ENCODE peak calls at places on chromosomes 13 and 19, in nine cellular contexts. C is AG09309; S is kidney tubule cell; V is Calu3; T is activated gamma-delta T cell treated with anti-CD3 and anti-CD28 coated beads, Interleukin-2, amount 50 U/mL, for 16 hours; P is ovary; O is brain microvascular endothelial cell; Q is endothelial cell; J is head of caudate nucleus. X is an unnamed sample.

GRCh38 chr19:12825259-12826131 is 8.9 kb downstream of the RTBDN start:
- DNase-seq in C (no peak), S (no peak), V (peak), T (no peak), P (no peak), O (no peak), Q (peak), J (no peak), X (no peak)

GRCh38 chr13:42804244-42804868 is 23.0 kb downstream of the FAM216B start:
- DNase-seq in C (no peak), S (no peak), V (no peak), T (no peak), P (no peak), O (no peak), Q (no peak), J (no peak), X (no peak)

GRCh38 chr13:76828316-76828741 is 57.9 kb downstream of the KCTD12 start:
- DNase-seq in C (no peak), S (peak), V (no peak), T (no peak), P (no peak), O (no peak), Q (no peak), J (no peak), X (peak)

GRCh38 chr13:40786568-40786996 is 2.8 kb upstream of the SLC25A15 start:
- DNase-seq in C (no peak), S (peak), V (no peak), T (no peak), P (no peak), O (peak), Q (no peak), J (no peak), X (peak)

GRCh38 chr19:5989388-5990074 is 11.6 kb upstream of the RANBP3 start:
- DNase-seq in C (no peak), S (no peak), V (no peak), T (no peak), P (no peak), O (no peak), Q (no peak), J (no peak), X (no peak)

GRCh38 chr19:55702131-55702627 is 27.2 kb downstream of the EPN1 start:
- DNase-seq in C (no peak), S (no peak), V (no peak), T (no peak), P (peak), O (no peak), Q (no peak), J (no peak), X (no peak)

GRCh38 chr13:27194895-27195764 is 23.5 kb upstream of the USP12 start:
- DNase-seq in C (peak), S (peak), V (peak), T (no peak), P (no peak), O (peak), Q (no peak), J (no peak), X (peak)

GRCh38 chr19:1183543-1184172 is 9.6 kb upstream of the SBNO2 start:
- DNase-seq in C (no peak), S (peak), V (peak), T (no peak), P (no peak), O (no peak), Q (no peak), J (no peak), X (peak)

GRCh38 chr13:99227909-99228688 is 27.4 kb downstream of the UBAC2 start:
- DNase-seq in C (no peak), S (peak), V (no peak), T (no peak), P (no peak), O (no peak), Q (no peak), J (no peak), X (no peak)

GRCh38 chr13:112105244-112105681 is 38.3 kb downstream of the SOX1 start:
- DNase-seq in C (no peak), S (no peak), V (no peak), T (no peak), P (no peak), O (no peak), Q (no peak), J (no peak), X (no peak)

GRCh38 chr19:39918183-39918651 is 16.2 kb downstream of the FCGBP start:
- DNase-seq in C (no peak), S (no peak), V (no peak), T (no peak), P (no peak), O (no peak), Q (no peak), J (no peak), X (no peak)

GRCh38 chr19:4191044-4191443 is 8.6 kb downstream of the ANKRD24 start:
- DNase-seq in C (no peak), S (no peak), V (no peak), T (no peak), P (no peak), O (no peak), Q (no peak), J (no peak), X (no peak)

GRCh38 chr13:108573455-108573854 is 56.0 kb upstream of the MYO16 start:
- DNase-seq in C (no peak), S (no peak), V (no peak), T (no peak), P (no peak), O (no peak), Q (no peak), J (no peak), X (no peak)

GRCh38 chr13:57633950-57634828 is 2.6 kb downstream of the PCDH17 start:
- DNase-seq in C (no peak), S (no peak), V (no peak), T (no peak), P (no peak), O (no peak), Q (peak), J (peak), X (no peak)

GRCh38 chr13:44974056-44974798 is 15.0 kb downstream of the NUFIP1 start:
- DNase-seq in C (no peak), S (peak), V (no peak), T (no peak), P (no peak), O (peak), Q (no peak), J (no peak), X (peak)

GRCh38 chr13:24851546-24851945 is 87.6 kb downstream of the RNF17 start:
- DNase-seq in C (no peak), S (no peak), V (no peak), T (no peak), P (no peak), O (no peak), Q (no peak), J (no peak), X (no peak)

GRCh38 chr13:113981611-113982295 is 7.9 kb upstream of the C13orf46 start:
- DNase-seq in C (no peak), S (no peak), V (no peak), T (no peak), P (no peak), O (no peak), Q (no peak), J (peak), X (no peak)

GRCh38 chr19:42048992-42049391 is 21.0 kb downstream of the GRIK5 start:
- DNase-seq in C (no peak), S (no peak), V (peak), T (no peak), P (no peak), O (no peak), Q (no peak), J (no peak), X (peak)

GRCh38 chr19:47253970-47254369 is 2.4 kb upstream of the CCDC9 start:
- DNase-seq in C (no peak), S (no peak), V (no peak), T (no peak), P (no peak), O (no peak), Q (no peak), J (no peak), X (no peak)

GRCh38 chr19:30073152-30074000 is 131.3 kb downstream of the URI1 start:
- DNase-seq in C (no peak), S (no peak), V (no peak), T (no peak), P (no peak), O (no peak), Q (no peak), J (no peak), X (no peak)

GRCh38 chr13:113402471-113403254 is 38.7 kb upstream of the GRTP1 start:
- DNase-seq in C (no peak), S (no peak), V (no peak), T (no peak), P (peak), O (no peak), Q (no peak), J (no peak), X (no peak)

GRCh38 chr13:114099191-114099590 is 33.2 kb downstream of the RASA3 start:
- DNase-seq in C (peak), S (peak), V (peak), T (no peak), P (peak), O (peak), Q (no peak), J (no peak), X (peak)

GRCh38 chr13:98546402-98546801 is 30.5 kb downstream of the STK24 start:
- DNase-seq in C (no peak), S (no peak), V (no peak), T (no peak), P (no peak), O (no peak), Q (no peak), J (no peak), X (no peak)

X was measured in HT1080.